ENCODE peak calls at places on chromosome 18, in seven cellular contexts. K, V, Z, P, L, S and I are unnamed samples.
A peak's percentile ranks its signal among the peaks of the same experiment; 100 is the strongest.

GRCh38 chr18:12606592-12607315 is 51.2 kb downstream of the SPIRE1 start:
- DNase-seq in K (no peak), V (peak; percentile 85), Z (no peak), P (no peak), L (no peak), S (no peak), I (no peak)

GRCh38 chr18:49874238-49874637 is 60.9 kb upstream of the ACAA2 start:
- DNase-seq in K (no peak), V (no peak), Z (no peak), P (no peak), L (no peak), S (no peak), I (no peak)

GRCh38 chr18:11516988-11517630 is 92.3 kb upstream of the SLC35G4 start:
- DNase-seq in K (no peak), V (no peak), Z (no peak), P (no peak), L (no peak), S (no peak), I (no peak)

GRCh38 chr18:61643884-61644647 is 248.7 kb downstream of the RNF152 start:
- DNase-seq in K (no peak), V (no peak), Z (no peak), P (no peak), L (no peak), S (no peak), I (no peak)

GRCh38 chr18:34857310-34857709 is 147.2 kb downstream of the DTNA start:
- DNase-seq in K (no peak), V (no peak), Z (no peak), P (no peak), L (no peak), S (no peak), I (no peak)

GRCh38 chr18:2173464-2173863 is 397.8 kb downstream of the METTL4 start:
- DNase-seq in K (no peak), V (peak; percentile 48), Z (no peak), P (no peak), L (no peak), S (no peak), I (no peak)

GRCh38 chr18:73962251-73962650 is 185.4 kb downstream of the FBXO15 start:
- DNase-seq in K (no peak), V (peak; percentile 89), Z (no peak), P (no peak), L (no peak), S (no peak), I (no peak)

GRCh38 chr18:7740815-7741214 is 173.7 kb downstream of the PTPRM start:
- DNase-seq in K (no peak), V (peak; percentile 24), Z (no peak), P (no peak), L (no peak), S (no peak), I (peak; percentile 44)

GRCh38 chr18:36364911-36365624 is 67.6 kb downstream of the FHOD3 start:
- DNase-seq in K (no peak), V (no peak), Z (no peak), P (no peak), L (no peak), S (no peak), I (no peak)

DNA sequence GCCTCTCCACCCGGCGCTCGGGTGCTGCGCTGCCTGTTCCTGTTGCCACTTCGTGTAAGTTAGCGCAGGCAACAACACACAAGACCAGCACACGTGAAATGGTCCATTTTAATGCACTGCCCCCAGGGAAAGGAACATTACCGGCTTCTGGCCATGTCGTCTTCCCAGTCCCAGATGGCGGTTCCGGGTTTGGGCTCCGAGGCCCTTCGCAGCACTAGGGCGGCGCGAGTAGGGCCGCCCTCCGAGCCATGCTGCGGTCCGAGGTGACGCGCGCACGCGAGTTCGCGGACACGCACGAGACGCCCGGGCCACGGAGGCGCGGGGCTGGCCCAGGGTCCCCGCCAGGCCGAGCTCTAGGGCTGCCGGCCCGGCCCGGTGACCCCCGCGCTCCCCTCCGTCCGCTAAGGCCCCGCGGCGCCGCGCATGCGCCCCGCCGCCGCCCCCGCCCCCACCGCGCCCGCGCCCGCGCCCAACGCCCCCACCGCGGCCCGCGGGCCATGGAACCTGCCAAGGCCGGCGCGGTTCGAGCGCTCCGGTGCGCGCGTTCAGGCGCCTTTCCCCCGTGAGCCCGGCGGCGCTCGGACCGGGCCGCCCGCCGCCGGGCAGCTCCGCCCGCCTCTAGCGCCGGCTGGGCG is 365 bp upstream of the ZNF236 start:
- DNase-seq in K (peak; percentile 76), V (peak; percentile 35), Z (peak; percentile 60), P (peak; percentile 60), L (peak; percentile 85), S (peak; percentile 43), I (peak; percentile 56)
- TF ChIP-seq POLR2A in K (peak; percentile 67), V (no peak), Z (peak; percentile 69), P (peak; percentile 37), L (peak; percentile 62), S (no peak), I (peak; percentile 15)

DNA sequence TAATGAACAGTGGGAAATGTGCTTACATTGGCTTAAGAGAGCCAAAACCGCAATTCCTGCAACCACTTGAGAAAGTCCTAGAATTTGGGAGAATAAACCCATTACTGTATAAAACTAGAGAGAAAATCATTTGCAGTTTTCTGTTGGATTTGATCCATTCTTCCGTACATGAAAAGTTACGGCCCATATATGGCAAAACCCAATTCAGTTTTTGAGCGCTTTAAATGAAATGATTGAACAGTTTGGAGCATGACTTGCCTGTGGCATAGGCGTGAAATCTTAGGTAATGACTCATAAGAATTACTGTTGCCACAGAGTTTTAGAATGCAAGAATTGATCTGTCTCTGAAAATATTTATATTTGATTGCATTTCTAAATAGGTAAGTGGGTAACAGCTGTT is 52.0 kb downstream of the PHLPP1 start:
- DNase-seq in K (no peak), V (no peak), Z (no peak), P (no peak), L (no peak), S (no peak), I (no peak)
- H3K27ac ChIP-seq in K (peak overlapping the region; percentile 47), V (no peak overlapping the region), Z (no peak overlapping the region), P (no peak overlapping the region), L (no peak overlapping the region), S (peak overlapping the region; percentile 62), I (no peak overlapping the region)

GRCh38 chr18:22728481-22729105 is 204.5 kb upstream of the RBBP8 start:
- DNase-seq in K (no peak), V (no peak), Z (no peak), P (no peak), L (no peak), S (no peak), I (no peak)
- TF ChIP-seq POLR2A in K (no peak), V (no peak), Z (no peak), P (no peak), L (no peak), S (no peak), I (no peak)

GRCh38 chr18:48562075-48562474 is 23.2 kb downstream of the CTIF start:
- DNase-seq in K (no peak), V (no peak), Z (no peak), P (no peak), L (no peak), S (no peak), I (no peak)
- H3K27ac ChIP-seq in K (no peak overlapping the region), V (no peak overlapping the region), Z (no peak overlapping the region), P (no peak overlapping the region), L (no peak overlapping the region), S (no peak overlapping the region), I (no peak overlapping the region)

GRCh38 chr18:45642238-45642637 is 27.0 kb downstream of the SLC14A2 start:
- DNase-seq in K (no peak), V (no peak), Z (no peak), P (no peak), L (no peak), S (no peak), I (no peak)
- TF ChIP-seq POLR2A in K (no peak), V (no peak), Z (no peak), P (no peak), L (no peak), S (no peak), I (no peak)

GRCh38 chr18:48548404-48548771 is 9.6 kb downstream of the CTIF start:
- DNase-seq in K (peak; percentile 76), V (no peak), Z (no peak), P (no peak), L (no peak), S (peak; percentile 76), I (no peak)

GRCh38 chr18:48546411-48546810 is 7.6 kb downstream of the CTIF start:
- DNase-seq in K (no peak), V (peak; percentile 81), Z (no peak), P (no peak), L (no peak), S (no peak), I (no peak)

GRCh38 chr18:48545690-48546365 is 7.0 kb downstream of the CTIF start:
- DNase-seq in K (peak; percentile 64), V (peak; percentile 90), Z (peak; percentile 40), P (no peak), L (peak; percentile 81), S (peak; percentile 30), I (no peak)

GRCh38 chr18:48548921-48549320 is 10.1 kb downstream of the CTIF start:
- DNase-seq in K (no peak), V (no peak), Z (no peak), P (no peak), L (no peak), S (no peak), I (no peak)

GRCh38 chr18:48547456-48548403 is 8.9 kb downstream of the CTIF start:
- DNase-seq in K (no peak), V (peak; percentile 90), Z (no peak), P (no peak), L (no peak), S (peak; percentile 80), I (no peak)
- H3K27ac ChIP-seq in K (no peak overlapping the region), V (peak overlapping the region; percentile 52), Z (peak overlapping the region; percentile 83), P (no peak overlapping the region), L (peak overlapping the region; percentile 76), S (peak overlapping the region; percentile 82), I (no peak overlapping the region)